ENCODE peak calls at places on chromosome 6, in seven cellular contexts. J is GM12878, R is lower leg skin, N is IMR-90, H is spleen, I is transverse colon, M is vagina. O is an unnamed sample.

GRCh38 chr6:77462359-77463307 is 658 bp downstream of the HTR1B start:
- DNase-seq in J (no peak), R (no peak), N (no peak), H (no peak), I (no peak), M (no peak), O (no peak)

GRCh38 chr6:158737082-158737709 is 82.0 kb downstream of the EZR start:
- DNase-seq in J (no peak), R (no peak), N (no peak), H (no peak), I (no peak), M (no peak), O (no peak)

GRCh38 chr6:37365791-37366190 is 12.0 kb downstream of the RNF8 start:
- DNase-seq in J (no peak), R (no peak), N (peak; percentile 35), H (no peak), I (no peak), M (no peak), O (no peak)

GRCh38 chr6:106050538-106050937 is 35.6 kb upstream of the PRDM1 start:
- DNase-seq in J (no peak), R (no peak), N (peak; percentile 35), H (no peak), I (no peak), M (no peak), O (no peak)

GRCh38 chr6:43491750-43492661 is 14.6 kb downstream of the TJAP1 start:
- DNase-seq in J (no peak), R (peak; percentile 79), N (peak; percentile 77), H (no peak), I (peak; percentile 71), M (no peak), O (peak; percentile 40)

GRCh38 chr6:84469144-84469543 is 241.7 kb upstream of the CEP162 start:
- DNase-seq in J (no peak), R (no peak), N (no peak), H (no peak), I (no peak), M (no peak), O (no peak)

GRCh38 chr6:90811596-90812226 is 224.8 kb upstream of the MAP3K7 start:
- DNase-seq in J (no peak), R (no peak), N (no peak), H (no peak), I (no peak), M (no peak), O (peak; percentile 2)

GRCh38 chr6:135488023-135488422 is 9.5 kb downstream of the AHI1 start:
- DNase-seq in J (no peak), R (no peak), N (peak; percentile 74), H (no peak), I (no peak), M (no peak), O (no peak)

GRCh38 chr6:126377594-126378153 is 37.8 kb downstream of the CENPW start:
- DNase-seq in J (no peak), R (no peak), N (no peak), H (no peak), I (no peak), M (no peak), O (no peak)

GRCh38 chr6:452301-453067 is 60.9 kb downstream of the IRF4 start:
- DNase-seq in J (no peak), R (peak; percentile 39), N (no peak), H (no peak), I (no peak), M (no peak), O (no peak)

GRCh38 chr6:101545171-101545570 is 151.7 kb downstream of the GRIK2 start:
- DNase-seq in J (no peak), R (no peak), N (peak; percentile 68), H (no peak), I (no peak), M (no peak), O (no peak)

GRCh38 chr6:10449751-10450150 is 34.9 kb upstream of the TFAP2A start:
- DNase-seq in J (no peak), R (no peak), N (no peak), H (no peak), I (no peak), M (no peak), O (no peak)

GRCh38 chr6:108526739-108527174 is 34.0 kb upstream of the FOXO3 start:
- DNase-seq in J (no peak), R (no peak), N (peak; percentile 62), H (no peak), I (no peak), M (no peak), O (no peak)
- TF ChIP-seq POLR2A in J (no peak), R (no peak), N (peak; percentile 33), H (no peak), I (no peak), M (no peak), O (no peak)

GRCh38 chr6:12163744-12164507 is 126.2 kb upstream of the EDN1 start:
- DNase-seq in J (no peak), R (no peak), N (no peak), H (no peak), I (no peak), M (no peak), O (no peak)

GRCh38 chr6:12163149-12163548 is 127.0 kb upstream of the EDN1 start:
- DNase-seq in J (no peak), R (no peak), N (no peak), H (peak; percentile 80), I (no peak), M (no peak), O (no peak)

GRCh38 chr6:12162203-12162602 is 128.0 kb upstream of the EDN1 start:
- DNase-seq in J (no peak), R (no peak), N (no peak), H (no peak), I (no peak), M (no peak), O (no peak)

GRCh38 chr6:12160350-12160749 is 129.8 kb upstream of the EDN1 start:
- DNase-seq in J (no peak), R (peak; percentile 40), N (peak; percentile 57), H (no peak), I (no peak), M (no peak), O (no peak)

DNA sequence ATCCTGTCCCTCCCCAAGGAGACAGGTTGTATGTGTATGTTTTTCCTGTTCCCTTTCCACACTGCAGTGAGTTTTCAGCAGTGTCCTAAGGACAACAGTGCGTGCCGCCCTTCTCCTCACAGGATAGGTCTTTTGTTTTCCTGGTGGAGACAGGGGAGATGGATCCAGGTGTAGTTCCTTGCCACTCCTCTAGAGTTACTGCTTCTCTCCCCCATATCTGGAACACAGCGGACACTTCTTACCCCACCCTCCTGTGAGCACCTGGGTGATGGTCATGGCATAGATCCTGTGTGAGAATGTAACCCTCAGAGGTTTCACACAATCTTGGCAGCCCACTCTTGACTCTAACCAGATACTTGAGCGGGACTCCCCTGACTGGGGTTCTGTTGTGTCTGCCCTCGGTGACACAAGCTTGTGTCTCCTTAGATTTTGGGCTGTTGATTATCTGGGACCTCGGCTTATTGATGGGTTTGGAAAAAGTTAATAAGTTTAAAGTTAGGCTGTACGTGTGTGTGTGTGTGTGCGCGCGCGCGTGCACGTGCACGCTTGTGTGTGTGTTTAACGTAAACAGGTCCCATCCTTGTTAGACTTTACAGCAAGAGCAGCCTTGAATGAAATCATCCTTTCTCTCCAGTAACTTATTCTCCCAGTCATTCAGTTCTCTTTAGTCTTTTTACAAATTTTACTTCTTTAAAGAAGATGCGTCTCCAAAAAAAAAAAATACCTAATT is 131.3 kb upstream of the EDN1 start:
- DNase-seq in J (no peak), R (no peak), N (no peak), H (no peak), I (no peak), M (no peak), O (no peak)
- TF ChIP-seq CTCF in J (peak; percentile 23), R (no peak), N (no peak), H (no peak), I (no peak), M (no peak), O (no peak)

GRCh38 chr6:83065511-83066192 is at the start of gene UBE3D:
- DNase-seq in J (no peak), R (peak; percentile 82), N (peak; percentile 75), H (peak; percentile 98), I (peak; percentile 92), M (no peak), O (peak; percentile 95)
- TF ChIP-seq POLR2A in J (peak; percentile 87), R (no peak), N (no peak), H (no peak), I (peak; percentile 38), M (no peak), O (peak; percentile 68)

DNA sequence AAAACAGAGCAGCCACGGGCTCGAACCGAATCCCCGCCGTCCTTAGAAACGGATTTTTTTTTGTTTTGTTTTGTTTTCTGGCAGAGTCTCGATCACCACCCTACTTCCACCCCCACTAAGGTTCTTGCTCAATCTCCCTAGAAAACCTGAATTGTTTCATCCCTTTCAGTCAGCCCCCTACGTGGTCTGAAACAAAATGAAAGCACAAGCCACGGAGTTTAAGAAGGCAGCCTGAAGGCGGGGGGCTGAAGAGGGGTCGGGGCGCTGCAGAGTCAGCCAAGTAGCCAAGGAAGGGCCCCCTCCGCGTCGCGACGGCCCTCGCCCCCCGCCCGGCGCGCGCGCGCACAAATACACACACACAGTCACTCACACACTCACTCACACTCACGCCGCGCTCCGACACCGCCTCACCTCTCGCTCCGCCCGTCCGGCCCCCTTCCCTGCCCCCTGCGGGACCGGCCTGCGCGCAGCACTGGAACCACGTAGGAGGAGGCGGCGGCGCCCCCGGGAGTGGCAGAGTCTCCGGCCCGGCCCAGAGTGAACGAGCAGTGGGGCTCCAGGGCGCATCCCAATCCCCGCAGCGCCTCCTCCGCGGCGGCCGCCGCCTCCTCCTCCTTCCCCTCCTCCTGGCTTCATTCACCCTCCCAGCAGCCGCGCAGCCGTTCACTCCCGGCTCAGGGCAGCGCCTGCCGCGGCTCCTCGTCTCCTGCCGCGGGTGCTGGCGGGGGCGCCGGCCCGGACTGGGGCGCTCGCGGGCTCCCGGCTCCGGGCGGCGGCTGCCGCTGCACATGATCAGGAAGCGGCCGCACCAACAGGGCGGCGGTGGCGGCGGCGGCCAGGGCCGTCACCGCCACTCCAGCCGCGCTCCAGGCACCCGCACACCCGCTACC is 1.4 kb downstream of the ATXN1 start:
- DNase-seq in J (no peak), R (peak; percentile 88), N (peak; percentile 84), H (peak; percentile 97), I (peak; percentile 92), M (no peak), O (peak; percentile 94)
- TF ChIP-seq CTCF in J (no peak), R (peak; percentile 51), N (no peak), H (no peak), I (no peak), M (no peak), O (no peak)

GRCh38 chr6:166336847-166337246 is 5.5 kb downstream of the SFT2D1 start:
- DNase-seq in J (no peak), R (no peak), N (no peak), H (no peak), I (no peak), M (no peak), O (no peak)

GRCh38 chr6:166331503-166332133 is 10.7 kb downstream of the SFT2D1 start:
- DNase-seq in J (no peak), R (no peak), N (no peak), H (no peak), I (no peak), M (no peak), O (no peak)

GRCh38 chr6:166333172-166333995 is 9.0 kb downstream of the SFT2D1 start:
- DNase-seq in J (peak; percentile 73), R (no peak), N (no peak), H (peak; percentile 74), I (no peak), M (no peak), O (no peak)

GRCh38 chr6:166335378-166336366 is 6.7 kb downstream of the SFT2D1 start:
- DNase-seq in J (peak; percentile 71), R (no peak), N (no peak), H (no peak), I (no peak), M (no peak), O (no peak)

GRCh38 chr6:166334878-166335277 is 7.5 kb downstream of the SFT2D1 start:
- DNase-seq in J (no peak), R (no peak), N (no peak), H (no peak), I (no peak), M (no peak), O (no peak)
- TF ChIP-seq POLR2A in J (no peak), R (no peak), N (no peak), H (no peak), I (no peak), M (no peak), O (no peak)

O was measured in thyroid gland.